ENCODE peak calls at places on chromosomes 2 and 18, in eight cellular contexts. E is GM23338; H is OCI-M1; K is CD8-positive, alpha-beta memory T cell; S is DMS153; Y is nucleus accumbens; F is left kidney; A is PC-9. X is an unnamed sample.

GRCh38 chr2:122011493-122012270 is 256.2 kb downstream of the TSN start:
- DNase-seq in E (no peak), K (no peak), F (no peak), A (no peak), H (no peak), Y (no peak), S (no peak), X (no peak)

GRCh38 chr2:239161711-239162140 is 239.1 kb downstream of the HDAC4 start:
- DNase-seq in S (no peak), Y (no peak), K (no peak), A (no peak), E (no peak), H (no peak), F (no peak), X (no peak)

GRCh38 chr2:183242937-183243336 is 118.7 kb downstream of the NUP35 start:
- DNase-seq in F (no peak), Y (no peak), E (no peak), H (no peak), A (no peak), K (no peak), S (peak), X (peak)

GRCh38 chr2:120892967-120893667 is 157.4 kb downstream of the GLI2 start:
- DNase-seq in F (peak), Y (no peak), K (no peak), E (no peak), H (no peak), A (no peak), S (no peak), X (no peak)

GRCh38 chr2:3197308-3197707 is 180.3 kb downstream of the EIPR1 start:
- DNase-seq in K (no peak), A (no peak), F (peak), S (no peak), Y (no peak), E (no peak), H (no peak), X (no peak)

GRCh38 chr18:79458131-79458838 is 62.6 kb downstream of the NFATC1 start:
- DNase-seq in S (no peak), F (no peak), E (no peak), K (no peak), H (no peak), A (peak), Y (no peak), X (no peak)

GRCh38 chr2:172540421-172540820 is 15.5 kb upstream of the PDK1 start:
- DNase-seq in K (no peak), F (no peak), E (no peak), H (no peak), A (no peak), S (no peak), Y (no peak), X (no peak)

GRCh38 chr2:72150961-72151356 is 3.3 kb upstream of the CYP26B1 start:
- DNase-seq in H (no peak), Y (no peak), A (no peak), E (no peak), S (no peak), K (no peak), F (no peak), X (no peak)

GRCh38 chr2:36413218-36413617 is 57.6 kb downstream of the CRIM1 start:
- DNase-seq in S (no peak), A (no peak), Y (no peak), H (no peak), K (no peak), F (peak), E (no peak), X (no peak)

GRCh38 chr2:241965931-241966412 is 96.4 kb downstream of the RTP5 start:
- DNase-seq in Y (no peak), E (no peak), A (peak), S (no peak), H (peak), F (peak), K (peak), X (peak)

GRCh38 chr2:39107156-39107555 is 13.7 kb downstream of the SOS1 start:
- DNase-seq in A (no peak), F (peak), S (peak), K (no peak), E (peak), H (peak), Y (no peak), X (peak)

GRCh38 chr2:19659375-19659774 is 242.4 kb downstream of the TTC32 start:
- DNase-seq in A (no peak), Y (no peak), E (no peak), H (no peak), F (no peak), K (no peak), S (no peak), X (no peak)

GRCh38 chr2:47344890-47345583 is 57.9 kb upstream of the MSH2 start:
- DNase-seq in E (peak), S (peak), H (peak), A (peak), K (no peak), F (peak), Y (peak), X (peak)

GRCh38 chr2:74249406-74250122 is 51.1 kb downstream of the MTHFD2 start:
- DNase-seq in E (no peak), Y (no peak), K (no peak), H (no peak), S (no peak), A (no peak), F (no peak), X (peak)

GRCh38 chr2:82795446-82795845 is 1663.6 kb downstream of the SUCLG1 start:
- DNase-seq in S (no peak), H (no peak), A (no peak), Y (no peak), F (peak), K (no peak), E (no peak), X (no peak)

GRCh38 chr2:216553093-216553478 is 54.4 kb downstream of the RPL37A start:
- DNase-seq in H (no peak), F (no peak), E (peak), S (no peak), K (no peak), A (no peak), Y (no peak), X (no peak)

GRCh38 chr2:152483276-152483996 is 148.5 kb downstream of the FMNL2 start:
- DNase-seq in F (no peak), S (no peak), E (no peak), Y (no peak), A (peak), K (no peak), H (no peak), X (no peak)

GRCh38 chr2:165582409-165582808 is 112.9 kb downstream of the CSRNP3 start:
- DNase-seq in A (no peak), F (no peak), H (no peak), Y (peak), K (no peak), S (no peak), E (no peak), X (no peak)

GRCh38 chr2:239268082-239268481 is 132.7 kb downstream of the HDAC4 start:
- DNase-seq in F (no peak), Y (peak), S (no peak), A (no peak), H (no peak), E (no peak), K (no peak), X (no peak)

GRCh38 chr2:173076557-173077345 is 1.1 kb downstream of the MAP3K20 start:
- DNase-seq in S (no peak), H (peak), Y (no peak), E (peak), F (peak), K (peak), A (no peak), X (peak)

GRCh38 chr2:127575185-127575765 is 39.8 kb downstream of the MYO7B start:
- DNase-seq in S (no peak), F (no peak), Y (no peak), E (no peak), A (peak), K (no peak), H (peak), X (no peak)

GRCh38 chr18:48085781-48086487 is 155.5 kb upstream of the SMAD2 start:
- DNase-seq in A (peak), F (no peak), H (no peak), K (no peak), Y (no peak), E (no peak), S (no peak), X (no peak)

GRCh38 chr2:224646242-224646846 is 61.2 kb upstream of the CUL3 start:
- DNase-seq in E (peak), A (no peak), S (no peak), Y (no peak), K (no peak), H (peak), F (peak), X (peak)

GRCh38 chr18:48815581-48816324 is 135.0 kb downstream of the SMAD7 start:
- DNase-seq in A (no peak), H (no peak), Y (no peak), K (no peak), S (no peak), E (no peak), F (no peak), X (no peak)

X was measured in NCI-H82.